ENCODE peak calls at places on chromosomes 16 and 17, in four cellular contexts. L is brain microvascular endothelial cell, O is mucosa of gallbladder, G is AG10803. S is an unnamed sample.
A peak's percentile ranks its signal among the peaks of the same experiment; 100 is the strongest.

GRCh38 chr17:15377200-15377599 is 35.8 kb upstream of the TEKT3 start:
- DNase-seq in L (peak; percentile 55), O (no peak), G (peak; percentile 80), S (peak; percentile 86)

GRCh38 chr16:53152321-53152720 is 97.5 kb downstream of the CHD9 start:
- DNase-seq in L (no peak), O (no peak), G (no peak), S (no peak)

GRCh38 chr17:81926451-81927144 is 937 bp downstream of the MAFG start:
- DNase-seq in L (peak; percentile 53), O (peak; percentile 85), G (peak; percentile 82), S (peak; percentile 82)

GRCh38 chr17:19250421-19251141 is 13.4 kb downstream of the EPN2 start:
- DNase-seq in L (no peak), O (no peak), G (peak; percentile 46), S (no peak)

GRCh38 chr17:59361386-59361785 is 29.9 kb downstream of the YPEL2 start:
- DNase-seq in L (peak; percentile 94), O (no peak), G (peak; percentile 93), S (peak; percentile 96)

GRCh38 chr17:45825792-45826191 is 18.9 kb upstream of the SPPL2C start:
- DNase-seq in L (no peak), O (no peak), G (no peak), S (no peak)

GRCh38 chr17:10198509-10199249 is at the start of gene GAS7:
- DNase-seq in L (no peak), O (peak; percentile 38), G (no peak), S (no peak)

GRCh38 chr17:82105882-82106696 is 8.1 kb upstream of the FASN start:
- DNase-seq in L (peak; percentile 25), O (peak; percentile 44), G (peak; percentile 39), S (peak; percentile 48)

GRCh38 chr16:85173981-85174751 is 61.9 kb upstream of the CIBAR2 start:
- DNase-seq in L (peak; percentile 68), O (no peak), G (peak; percentile 91), S (peak; percentile 75)

GRCh38 chr17:44633998-44634397 is 22.3 kb upstream of the MEIOC start:
- DNase-seq in L (no peak), O (no peak), G (no peak), S (no peak)

GRCh38 chr17:20010886-20011402 is 1.8 kb downstream of the SPECC1 start:
- DNase-seq in L (no peak), O (peak; percentile 1), G (no peak), S (no peak)

GRCh38 chr16:53058441-53058840 is 3.6 kb downstream of the CHD9 start:
- DNase-seq in L (no peak), O (no peak), G (no peak), S (no peak)

GRCh38 chr16:17343028-17343427 is 127.7 kb downstream of the XYLT1 start:
- DNase-seq in L (no peak), O (no peak), G (no peak), S (no peak)

GRCh38 chr16:88781140-88782077 is 3.6 kb downstream of the PIEZO1 start:
- DNase-seq in L (no peak), O (no peak), G (no peak), S (no peak)

GRCh38 chr17:57350266-57350665 is 93.9 kb downstream of the MSI2 start:
- DNase-seq in L (no peak), O (peak; percentile 71), G (no peak), S (no peak)

GRCh38 chr17:2420131-2420530 is 19.3 kb upstream of the MNT start:
- DNase-seq in L (no peak), O (no peak), G (no peak), S (no peak)

GRCh38 chr17:77141846-77142449 is 1.2 kb downstream of the SEC14L1 start:
- DNase-seq in L (no peak), O (no peak), G (no peak), S (no peak)

GRCh38 chr16:27445502-27446175 is 43.7 kb downstream of the IL21R start:
- DNase-seq in L (no peak), O (no peak), G (no peak), S (no peak)

GRCh38 chr16:70453891-70454220 is 539 bp upstream of the FCSK start:
- DNase-seq in L (no peak), O (no peak), G (peak; percentile 30), S (peak; percentile 45)

GRCh38 chr16:84475643-84476240 is 28.7 kb downstream of the MEAK7 start:
- DNase-seq in L (no peak), O (no peak), G (no peak), S (no peak)

GRCh38 chr17:9917801-9918200 is 12.7 kb upstream of the RCVRN start:
- DNase-seq in L (no peak), O (no peak), G (no peak), S (no peak)

GRCh38 chr17:58328195-58329034 is at the start of gene TSPOAP1:
- DNase-seq in L (no peak), O (no peak), G (no peak), S (no peak)

GRCh38 chr16:86306811-86307517 is 203.4 kb upstream of the FOXF1 start:
- DNase-seq in L (no peak), O (no peak), G (peak; percentile 96), S (peak; percentile 71)

GRCh38 chr16:89531821-89532526 is 23.8 kb downstream of the SPG7 start:
- DNase-seq in L (no peak), O (no peak), G (no peak), S (no peak)

GRCh38 chr17:82318772-82319606 is 1.6 kb upstream of the CD7 start:
- DNase-seq in L (no peak), O (no peak), G (no peak), S (no peak)

GRCh38 chr16:24534634-24535033 is 4.7 kb upstream of the RBBP6 start:
- DNase-seq in L (no peak), O (no peak), G (no peak), S (peak; percentile 13)

GRCh38 chr16:70686376-70687171 is 721 bp upstream of the MTSS2 start:
- DNase-seq in L (no peak), O (no peak), G (no peak), S (no peak)

GRCh38 chr17:80866050-80866793 is 125.4 kb upstream of the CHMP6 start:
- DNase-seq in L (peak; percentile 75), O (peak; percentile 61), G (peak; percentile 49), S (peak; percentile 45)

GRCh38 chr17:62670202-62670821 is 42.8 kb downstream of the MRC2 start:
- DNase-seq in L (no peak), O (no peak), G (no peak), S (no peak)

GRCh38 chr17:43169561-43170139 is 1.4 kb upstream of the NBR1 start:
- DNase-seq in L (no peak), O (no peak), G (peak; percentile 44), S (peak; percentile 0)

GRCh38 chr16:68244903-68245853 is at the start of gene PLA2G15:
- DNase-seq in L (peak; percentile 96), O (peak; percentile 96), G (peak; percentile 96), S (peak; percentile 93)

GRCh38 chr17:44942456-44942855 is 5.1 kb downstream of the KIF18B start:
- DNase-seq in L (no peak), O (no peak), G (no peak), S (no peak)